ENCODE peak calls at places on chromosomes 2 and 18, in six cellular contexts. Q is H9; E is AG04449; S is suprapubic skin; J is dorsolateral prefrontal cortex; R is CD8-positive, alpha-beta T cell. T is an unnamed sample.

GRCh38 chr2:225468131-225468530 is 68.6 kb downstream of the NYAP2 start:
- DNase-seq in Q (no peak), E (no peak), S (no peak), J (no peak), R (no peak), T (no peak)

GRCh38 chr2:44104855-44105271 is 63.8 kb upstream of the PPM1B start:
- DNase-seq in Q (no peak), E (no peak), S (no peak), J (no peak), R (no peak), T (no peak)

GRCh38 chr2:190256087-190256486 is 63.5 kb downstream of the HIBCH start:
- DNase-seq in Q (no peak), E (no peak), S (no peak), J (no peak), R (no peak), T (no peak)

GRCh38 chr18:69400976-69401474 is 337 bp downstream of the DOK6 start:
- DNase-seq in Q (no peak), E (no peak), S (no peak), J (peak; percentile 40), R (no peak), T (peak; percentile 37)

GRCh38 chr2:174076040-174076439 is 110.9 kb upstream of the SP3 start:
- DNase-seq in Q (no peak), E (no peak), S (no peak), J (no peak), R (no peak), T (no peak)

GRCh38 chr18:46141199-46141598 is 37.0 kb downstream of the HAUS1 start:
- DNase-seq in Q (no peak), E (no peak), S (no peak), J (no peak), R (no peak), T (no peak)

GRCh38 chr18:60987963-60988362 is 345.3 kb upstream of the CDH20 start:
- DNase-seq in Q (no peak), E (no peak), S (no peak), J (no peak), R (no peak), T (no peak)

GRCh38 chr2:67733517-67733916 is 329.3 kb downstream of the C1D start:
- DNase-seq in Q (peak; percentile 69), E (no peak), S (no peak), J (no peak), R (no peak), T (no peak)

GRCh38 chr18:21194871-21195771 is 46.9 kb upstream of the GREB1L start:
- DNase-seq in Q (no peak), E (no peak), S (no peak), J (no peak), R (no peak), T (peak; percentile 44)

GRCh38 chr2:157820202-157820601 is 55.9 kb downstream of the ACVR1 start:
- DNase-seq in Q (no peak), E (no peak), S (no peak), J (no peak), R (no peak), T (no peak)

GRCh38 chr2:139034064-139034463 is 253.9 kb upstream of the NXPH2 start:
- DNase-seq in Q (no peak), E (no peak), S (no peak), J (no peak), R (no peak), T (no peak)

GRCh38 chr2:113980946-113981345 is 91.1 kb downstream of the ACTR3 start:
- DNase-seq in Q (no peak), E (peak; percentile 34), S (no peak), J (no peak), R (no peak), T (no peak)

GRCh38 chr18:31581498-31582197 is 10.0 kb upstream of the TTR start:
- DNase-seq in Q (no peak), E (no peak), S (no peak), J (no peak), R (no peak), T (no peak)

GRCh38 chr2:72136933-72137497 is 10.6 kb downstream of the CYP26B1 start:
- DNase-seq in Q (no peak), E (no peak), S (peak; percentile 60), J (no peak), R (no peak), T (no peak)

GRCh38 chr18:40382191-40382590 is 1572.8 kb upstream of the PIK3C3 start:
- DNase-seq in Q (no peak), E (no peak), S (no peak), J (no peak), R (no peak), T (no peak)

GRCh38 chr18:79522451-79523220 is 126.9 kb downstream of the NFATC1 start:
- DNase-seq in Q (peak; percentile 19), E (no peak), S (no peak), J (no peak), R (peak; percentile 38), T (no peak)

GRCh38 chr2:191675807-191676667 is 1.9 kb upstream of the NABP1 start:
- DNase-seq in Q (no peak), E (no peak), S (peak; percentile 61), J (no peak), R (peak; percentile 46), T (peak; percentile 38)

GRCh38 chr2:175892046-175892445 is 110.0 kb downstream of the LNPK start:
- DNase-seq in Q (no peak), E (no peak), S (no peak), J (no peak), R (no peak), T (no peak)

GRCh38 chr2:233410191-233410760 is 56.0 kb downstream of the DGKD start:
- DNase-seq in Q (no peak), E (no peak), S (no peak), J (no peak), R (no peak), T (no peak)

GRCh38 chr18:61569176-61569892 is 236.1 kb downstream of the CDH20 start:
- DNase-seq in Q (no peak), E (peak; percentile 63), S (no peak), J (no peak), R (no peak), T (no peak)

GRCh38 chr2:224217233-224217961 is 178.3 kb upstream of the SERPINE2 start:
- DNase-seq in Q (no peak), E (no peak), S (no peak), J (no peak), R (no peak), T (no peak)

GRCh38 chr18:48218285-48219022 is 190.7 kb downstream of the ZBTB7C start:
- DNase-seq in Q (no peak), E (no peak), S (no peak), J (no peak), R (no peak), T (no peak)

GRCh38 chr2:62109554-62109953 is 86.4 kb upstream of the B3GNT2 start:
- DNase-seq in Q (no peak), E (no peak), S (no peak), J (no peak), R (no peak), T (no peak)

GRCh38 chr2:75788154-75788553 is 77.4 kb upstream of the GCFC2 start:
- DNase-seq in Q (no peak), E (no peak), S (no peak), J (peak; percentile 41), R (no peak), T (no peak)

GRCh38 chr18:63848159-63848558 is 39.3 kb upstream of the SERPINB2 start:
- DNase-seq in Q (no peak), E (no peak), S (no peak), J (no peak), R (no peak), T (no peak)

GRCh38 chr2:32838949-32839348 is 107.8 kb upstream of the LTBP1 start:
- DNase-seq in Q (no peak), E (no peak), S (no peak), J (no peak), R (no peak), T (no peak)

GRCh38 chr2:130241041-130241707 is 42.9 kb upstream of the TUBA3E start:
- DNase-seq in Q (no peak), E (no peak), S (no peak), J (no peak), R (no peak), T (no peak)

GRCh38 chr2:241884951-241885700 is 15.6 kb downstream of the RTP5 start:
- DNase-seq in Q (no peak), E (no peak), S (no peak), J (no peak), R (no peak), T (no peak)

GRCh38 chr2:50181212-50181611 is 850.7 kb downstream of the NRXN1 start:
- DNase-seq in Q (no peak), E (no peak), S (no peak), J (no peak), R (no peak), T (no peak)

GRCh38 chr2:167333245-167333644 is 445.0 kb downstream of the XIRP2 start:
- DNase-seq in Q (no peak), E (no peak), S (no peak), J (no peak), R (no peak), T (no peak)
- TF ChIP-seq CTCF in Q (peak; percentile 45), E (no peak), S (no peak), J (no peak), R (no peak), T (no peak)

GRCh38 chr2:160909781-160910242 is 250.4 kb upstream of the TANK start:
- DNase-seq in Q (no peak), E (no peak), S (no peak), J (no peak), R (no peak), T (no peak)
- TF ChIP-seq CTCF in Q (no peak), E (no peak), S (no peak), J (no peak), R (no peak), T (no peak)

GRCh38 chr2:20916604-20917286 is 93.8 kb upstream of the LDAH start:
- DNase-seq in Q (peak; percentile 39), E (no peak), S (no peak), J (no peak), R (no peak), T (no peak)
- TF ChIP-seq CTCF in Q (peak; percentile 43), E (no peak), S (no peak), J (no peak), R (no peak), T (no peak)

GRCh38 chr2:47344890-47345583 is 57.9 kb upstream of the MSH2 start:
- DNase-seq in Q (peak; percentile 99), E (no peak), S (peak; percentile 74), J (peak; percentile 92), R (no peak), T (no peak)
- TF ChIP-seq CTCF in Q (no peak), E (no peak), S (no peak), J (no peak), R (no peak), T (no peak)

GRCh38 chr18:42052137-42052708 is 97.2 kb downstream of the PIK3C3 start:
- DNase-seq in Q (no peak), E (no peak), S (no peak), J (no peak), R (no peak), T (no peak)
- TF ChIP-seq CTCF in Q (peak; percentile 62), E (peak; percentile 13), S (no peak), J (peak; percentile 77), R (no peak), T (peak; percentile 28)

GRCh38 chr2:111883661-111884591 is at the start of gene ANAPC1:
- DNase-seq in Q (peak; percentile 87), E (no peak), S (peak; percentile 82), J (peak; percentile 88), R (peak; percentile 78), T (peak; percentile 90)
- TF ChIP-seq CTCF in Q (peak; percentile 27), E (no peak), S (no peak), J (peak; percentile 6), R (no peak), T (no peak)

GRCh38 chr2:1662606-1663180 is 81.6 kb downstream of the PXDN start:
- DNase-seq in Q (peak; percentile 15), E (no peak), S (peak; percentile 49), J (no peak), R (no peak), T (no peak)
- TF ChIP-seq CTCF in Q (no peak), E (no peak), S (no peak), J (no peak), R (no peak), T (no peak)